ENCODE peak calls at places on chromosomes 3 and 15, in five cellular contexts. F is cardiac muscle cell, B is cardiac fibroblast, C is ovary, X is IMR-90. S is an unnamed sample.

GRCh38 chr3:159884661-159885402 is 103.8 kb upstream of the IL12A start:
- DNase-seq in F (peak), B (peak), C (no peak), X (peak), S (no peak)

GRCh38 chr3:14317057-14317553 is 85.3 kb upstream of the SLC6A6 start:
- DNase-seq in F (peak), B (no peak), C (peak), X (no peak), S (no peak)

GRCh38 chr15:90004671-90005070 is 3.5 kb downstream of the ZNF710 start:
- DNase-seq in F (peak), B (peak), C (no peak), X (peak), S (no peak)

GRCh38 chr3:83500422-83500821 is 1458.4 kb upstream of the CADM2 start:
- DNase-seq in F (no peak), B (no peak), C (no peak), X (no peak), S (peak)

GRCh38 chr3:43696881-43697280 is 6.1 kb downstream of the ABHD5 start:
- DNase-seq in F (no peak), B (no peak), C (no peak), X (no peak), S (no peak)

GRCh38 chr3:56762718-56763117 is 39.0 kb downstream of the ARHGEF3 start:
- DNase-seq in F (peak), B (no peak), C (no peak), X (no peak), S (no peak)

GRCh38 chr3:63960048-63960711 is 48.0 kb upstream of the SCAANT1 start:
- DNase-seq in F (peak), B (peak), C (no peak), X (peak), S (peak)

GRCh38 chr3:171326717-171327440 is 133.3 kb downstream of the TNIK start:
- DNase-seq in F (no peak), B (no peak), C (no peak), X (no peak), S (no peak)

GRCh38 chr15:95922431-95922830 is 408.1 kb upstream of the NR2F2 start:
- DNase-seq in F (no peak), B (no peak), C (no peak), X (no peak), S (no peak)

GRCh38 chr15:44101286-44101685 is 93.8 kb downstream of the FRMD5 start:
- DNase-seq in F (peak), B (peak), C (no peak), X (no peak), S (no peak)

GRCh38 chr15:23866832-23867231 is 179.7 kb upstream of the NDN start:
- DNase-seq in F (peak), B (no peak), C (no peak), X (no peak), S (peak)

GRCh38 chr3:193894121-193894863 is 241.7 kb upstream of the HES1 start:
- DNase-seq in F (peak), B (peak), C (no peak), X (no peak), S (no peak)

GRCh38 chr3:21704796-21705195 is 46.2 kb downstream of the ZNF385D start:
- DNase-seq in F (no peak), B (peak), C (no peak), X (no peak), S (no peak)

GRCh38 chr15:77251662-77252061 is 168.2 kb downstream of the PEAK1 start:
- DNase-seq in F (peak), B (peak), C (no peak), X (peak), S (no peak)

GRCh38 chr3:148861277-148861869 is 3.7 kb upstream of the CPA3 start:
- DNase-seq in F (peak), B (peak), C (no peak), X (peak), S (no peak)

GRCh38 chr15:91302588-91303439 is 202.8 kb downstream of the SV2B start:
- DNase-seq in F (peak), B (peak), C (peak), X (peak), S (peak)

GRCh38 chr15:56102401-56102800 is 109.0 kb upstream of the NEDD4 start:
- DNase-seq in F (no peak), B (no peak), C (no peak), X (no peak), S (no peak)

GRCh38 chr3:48428863-48429415 is 947 bp downstream of the PLXNB1 start:
- DNase-seq in F (peak), B (peak), C (peak), X (peak), S (peak)

GRCh38 chr3:58630081-58630709 is 36.4 kb downstream of the FAM3D start:
- DNase-seq in F (peak), B (peak), C (peak), X (peak), S (peak)

GRCh38 chr15:71743861-71744382 is 66.4 kb upstream of the NR2E3 start:
- DNase-seq in F (peak), B (peak), C (peak), X (peak), S (peak)

GRCh38 chr15:70096215-70096974 is 1.3 kb downstream of the TLE3 start:
- DNase-seq in F (peak), B (peak), C (peak), X (peak), S (peak)

GRCh38 chr3:107989651-107990050 is 101.2 kb downstream of the CD47 start:
- DNase-seq in F (no peak), B (no peak), C (no peak), X (no peak), S (no peak)

GRCh38 chr3:5330152-5330810 is 142.8 kb downstream of the EDEM1 start:
- DNase-seq in F (no peak), B (no peak), C (no peak), X (peak), S (no peak)

GRCh38 chr3:61956236-61956635 is 394.9 kb downstream of the PTPRG start:
- DNase-seq in F (peak), B (peak), C (no peak), X (peak), S (no peak)

GRCh38 chr3:193812791-193813505 is 219.9 kb downstream of the OPA1 start:
- DNase-seq in F (no peak), B (no peak), C (no peak), X (no peak), S (no peak)

GRCh38 chr3:100436951-100437350 is 35.6 kb downstream of the LNP1 start:
- DNase-seq in F (no peak), B (no peak), C (no peak), X (peak), S (no peak)

DNA sequence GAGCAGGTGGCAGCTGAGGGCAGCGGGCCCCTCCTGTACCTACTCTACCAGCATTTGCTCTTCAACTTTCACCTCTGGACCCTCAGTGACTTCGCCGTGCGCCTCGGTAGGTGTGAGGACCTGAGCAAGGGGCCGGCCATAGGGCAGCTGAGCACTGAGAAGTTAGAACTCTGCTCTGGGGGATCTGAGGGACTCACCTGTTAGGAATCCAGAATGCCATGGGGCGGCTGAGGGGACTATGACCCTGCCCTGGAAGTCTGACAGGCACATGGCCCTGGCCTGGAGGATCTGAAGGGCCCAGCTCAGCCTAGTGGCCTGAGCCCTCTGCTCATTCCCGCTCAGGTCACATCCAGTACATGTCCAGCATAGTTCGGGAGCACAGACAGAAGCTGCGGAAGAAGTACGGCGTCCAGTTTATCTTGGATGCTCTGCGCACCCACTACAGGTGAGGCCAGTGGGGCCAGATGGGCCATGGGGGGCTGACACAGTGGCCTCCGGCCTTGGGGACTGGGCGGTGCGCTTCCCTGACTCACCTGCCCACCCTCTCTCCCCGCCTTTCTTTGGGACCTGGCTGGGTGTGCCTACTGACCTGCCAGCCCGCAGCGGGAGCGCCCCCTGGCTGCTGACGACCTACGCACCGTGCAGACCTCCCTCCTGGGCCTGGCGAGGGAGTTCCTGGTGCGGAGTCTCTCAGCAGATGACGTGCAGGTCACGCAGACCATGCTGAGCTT is 18.8 kb downstream of the NBEAL2 start:
- DNase-seq in F (peak), B (peak), C (peak), X (peak), S (peak)
- TF ChIP-seq CTCF in F (peak), B (peak), C (no peak), X (peak), S (peak)

GRCh38 chr3:42562047-42562907 is 19.5 kb downstream of the SEC22C start:
- DNase-seq in F (no peak), B (no peak), C (no peak), X (peak), S (no peak)
- TF ChIP-seq CTCF in F (no peak), B (no peak), C (no peak), X (no peak), S (no peak)

DNA sequence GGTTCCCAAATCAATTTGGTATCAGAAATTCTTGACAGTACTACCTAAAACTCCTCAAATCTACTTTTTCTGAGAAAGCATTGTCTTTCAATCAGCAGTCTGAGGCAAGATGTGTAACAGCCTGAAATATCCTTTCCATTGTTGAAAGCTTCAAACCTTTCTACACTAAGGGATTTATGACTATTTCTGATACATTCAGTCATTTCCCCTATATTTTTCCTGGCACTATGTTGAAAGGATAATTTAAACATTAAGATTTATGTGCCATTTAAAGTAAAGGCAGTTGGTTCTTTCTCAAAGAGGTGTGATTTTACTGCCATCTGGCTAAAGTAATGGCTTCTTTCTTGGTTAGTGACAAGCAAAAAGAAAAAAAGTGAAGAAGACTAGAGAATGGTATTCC is 249.7 kb upstream of the COL8A1 start:
- DNase-seq in F (no peak), B (no peak), C (no peak), X (no peak), S (no peak)
- TF ChIP-seq CTCF in F (no peak), B (no peak), C (no peak), X (no peak), S (no peak)

DNA sequence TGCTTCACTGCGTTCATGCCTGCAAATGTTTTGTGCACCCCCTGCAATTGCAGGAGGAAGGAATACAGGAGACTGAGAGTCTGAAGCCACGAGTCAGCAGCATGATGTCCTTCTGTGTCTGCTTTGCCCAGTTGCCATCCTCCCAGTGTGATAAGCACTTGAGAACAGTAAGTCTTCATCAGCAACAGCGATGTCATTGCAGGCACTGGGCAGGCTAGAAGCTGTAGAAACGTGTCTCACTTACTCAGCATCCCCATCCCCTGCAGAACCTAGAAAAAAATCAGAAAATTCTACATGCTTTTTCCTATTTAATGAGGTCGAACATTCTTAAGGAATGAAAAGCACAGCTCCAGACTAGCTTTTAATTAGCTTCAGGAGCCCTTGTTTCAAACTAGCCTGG is 156.5 kb upstream of the LPP start:
- DNase-seq in F (no peak), B (no peak), C (no peak), X (peak), S (no peak)
- TF ChIP-seq CTCF in F (no peak), B (no peak), C (no peak), X (no peak), S (no peak)

GRCh38 chr3:117407317-117407716 is 697.7 kb downstream of the TUSC7 start:
- DNase-seq in F (peak), B (peak), C (no peak), X (peak), S (peak)
- TF ChIP-seq CTCF in F (peak), B (peak), C (no peak), X (peak), S (peak)

DNA sequence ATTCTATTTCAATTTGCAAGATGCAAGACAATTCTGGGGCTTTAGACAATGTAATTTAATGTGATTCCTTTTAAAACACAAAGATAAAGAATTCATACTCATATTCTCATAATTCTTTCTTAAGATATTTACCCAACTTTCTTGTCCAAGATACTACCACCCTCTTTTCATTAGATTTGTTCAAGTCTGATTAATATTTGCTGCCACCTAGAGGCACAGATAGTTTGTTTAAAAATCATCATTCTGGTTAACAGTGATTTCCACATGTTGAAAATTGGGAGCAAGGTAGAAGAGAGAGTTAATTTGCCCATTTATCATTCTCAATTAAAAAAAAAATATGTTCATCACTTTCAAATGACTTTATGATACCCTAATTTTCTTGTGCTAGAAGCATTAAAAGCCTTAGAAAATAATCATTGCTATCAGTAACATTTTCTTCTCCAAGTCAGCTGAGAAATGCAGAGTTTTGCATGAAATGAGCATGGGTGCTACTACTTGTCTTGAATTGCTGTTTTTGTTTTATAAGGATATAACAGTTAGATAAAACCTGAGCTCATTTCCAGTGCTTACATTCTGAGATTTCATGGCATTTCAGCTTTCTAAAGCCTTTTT is 11.6 kb downstream of the TAMM41 start:
- DNase-seq in F (peak), B (peak), C (no peak), X (peak), S (no peak)
- TF ChIP-seq CTCF in F (peak), B (peak), C (peak), X (peak), S (peak)

GRCh38 chr3:190864002-190864401 is 1.5 kb upstream of the GMNC start:
- DNase-seq in F (no peak), B (no peak), C (no peak), X (no peak), S (no peak)

GRCh38 chr3:190862209-190863118 is at the start of gene GMNC:
- DNase-seq in F (peak), B (peak), C (peak), X (peak), S (peak)

GRCh38 chr3:190863119-190863465 is 598 bp upstream of the GMNC start:
- DNase-seq in F (no peak), B (peak), C (no peak), X (no peak), S (no peak)

GRCh38 chr3:190865419-190865818 is 2.9 kb upstream of the GMNC start:
- DNase-seq in F (no peak), B (no peak), C (no peak), X (no peak), S (no peak)

DNA sequence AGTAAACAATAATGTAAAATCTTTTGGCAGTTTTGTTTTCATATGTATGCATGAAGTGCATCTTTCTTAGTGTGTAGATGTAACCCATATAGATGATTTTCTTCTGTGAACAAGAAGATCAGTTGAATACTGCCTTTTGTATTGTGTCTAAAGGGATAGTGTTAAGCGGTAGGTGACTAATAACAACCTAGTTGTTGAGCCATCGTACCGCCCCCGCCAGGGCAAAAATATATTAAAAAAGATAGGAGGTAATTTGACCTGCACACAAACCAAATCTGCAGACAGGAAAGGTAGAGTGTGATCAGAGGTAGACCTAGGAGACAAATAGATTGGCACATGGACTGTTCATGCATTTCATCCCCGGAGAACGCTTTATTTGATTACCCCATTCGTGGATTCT is 3.3 kb upstream of the GMNC start:
- DNase-seq in F (no peak), B (no peak), C (no peak), X (no peak), S (no peak)
- TF ChIP-seq CTCF in F (no peak), B (peak), C (no peak), X (no peak), S (no peak)